ENCODE peak calls at places on chromosome 13, in seven cellular contexts. J is adipocyte; G is HCT116; O is CD4-positive, CD25-positive, alpha-beta regulatory T cell; D is fibroblast of pulmonary artery; M is heart right ventricle; H is GM23248. A is an unnamed sample.
A peak's percentile ranks its signal among the peaks of the same experiment; 100 is the strongest.

GRCh38 chr13:101612736-101613135 is 160.3 kb downstream of the ITGBL1 start:
- DNase-seq in J (no peak), G (no peak), O (no peak), D (no peak), M (no peak), H (peak; percentile 31), A (no peak)

GRCh38 chr13:75195479-75196111 is 286.4 kb downstream of the TBC1D4 start:
- DNase-seq in J (peak; percentile 40), G (no peak), O (no peak), D (peak; percentile 32), M (no peak), H (no peak), A (no peak)

GRCh38 chr13:56039992-56040391 is 1100.7 kb upstream of the PRR20A start:
- DNase-seq in J (no peak), G (no peak), O (no peak), D (no peak), M (no peak), H (no peak), A (no peak)

GRCh38 chr13:44263920-44264610 is 109.6 kb upstream of the SERP2 start:
- DNase-seq in J (no peak), G (no peak), O (no peak), D (peak; percentile 90), M (no peak), H (peak; percentile 15), A (no peak)

GRCh38 chr13:51453959-51454703 is 1.3 kb upstream of the INTS6 start:
- DNase-seq in J (peak; percentile 49), G (no peak), O (peak; percentile 7), D (peak; percentile 29), M (peak; percentile 22), H (peak; percentile 49), A (peak; percentile 54)

GRCh38 chr13:37715606-37716015 is 117.0 kb upstream of the POSTN start:
- DNase-seq in J (peak; percentile 55), G (no peak), O (no peak), D (peak; percentile 94), M (no peak), H (peak; percentile 48), A (no peak)

GRCh38 chr13:84339456-84339855 is 457.2 kb upstream of the SLITRK1 start:
- DNase-seq in J (peak; percentile 54), G (no peak), O (no peak), D (no peak), M (no peak), H (no peak), A (no peak)

GRCh38 chr13:59906413-59907027 is 257.2 kb downstream of the DIAPH3 start:
- DNase-seq in J (peak; percentile 71), G (peak; percentile 4), O (no peak), D (peak; percentile 72), M (no peak), H (peak; percentile 67), A (peak; percentile 3)

GRCh38 chr13:60094385-60095088 is 69.2 kb downstream of the DIAPH3 start:
- DNase-seq in J (no peak), G (no peak), O (no peak), D (no peak), M (no peak), H (no peak), A (no peak)

GRCh38 chr13:65803706-65804392 is 1426.3 kb downstream of the PCDH9 start:
- DNase-seq in J (no peak), G (no peak), O (no peak), D (no peak), M (no peak), H (no peak), A (no peak)

GRCh38 chr13:111955412-111955769 is 111.6 kb upstream of the SOX1 start:
- DNase-seq in J (no peak), G (no peak), O (no peak), D (no peak), M (no peak), H (no peak), A (no peak)

GRCh38 chr13:76856141-76856571 is 30.0 kb downstream of the KCTD12 start:
- DNase-seq in J (peak; percentile 69), G (no peak), O (no peak), D (peak; percentile 75), M (no peak), H (peak; percentile 75), A (no peak)

GRCh38 chr13:49213539-49213938 is 6.6 kb upstream of the MLNR start:
- DNase-seq in J (no peak), G (no peak), O (no peak), D (no peak), M (no peak), H (no peak), A (no peak)

GRCh38 chr13:107208889-107209288 is 641.0 kb upstream of the ARGLU1 start:
- DNase-seq in J (no peak), G (no peak), O (no peak), D (peak; percentile 13), M (no peak), H (no peak), A (no peak)

GRCh38 chr13:74203576-74203975 is 69.4 kb upstream of the KLF12 start:
- DNase-seq in J (peak; percentile 88), G (no peak), O (no peak), D (no peak), M (no peak), H (peak; percentile 37), A (no peak)

GRCh38 chr13:112991611-112992010 is 22.6 kb downstream of the MCF2L start:
- DNase-seq in J (no peak), G (no peak), O (no peak), D (no peak), M (no peak), H (no peak), A (no peak)

GRCh38 chr13:23805015-23805583 is 84.1 kb downstream of the MIPEP start:
- DNase-seq in J (no peak), G (no peak), O (no peak), D (no peak), M (no peak), H (no peak), A (no peak)

GRCh38 chr13:23810842-23811241 is 78.4 kb downstream of the MIPEP start:
- DNase-seq in J (no peak), G (no peak), O (no peak), D (no peak), M (no peak), H (no peak), A (no peak)

GRCh38 chr13:23808803-23809202 is 80.4 kb downstream of the MIPEP start:
- DNase-seq in J (no peak), G (no peak), O (no peak), D (no peak), M (no peak), H (no peak), A (no peak)

GRCh38 chr13:23804166-23804565 is 85.0 kb downstream of the MIPEP start:
- DNase-seq in J (no peak), G (no peak), O (no peak), D (no peak), M (no peak), H (no peak), A (no peak)

DNA sequence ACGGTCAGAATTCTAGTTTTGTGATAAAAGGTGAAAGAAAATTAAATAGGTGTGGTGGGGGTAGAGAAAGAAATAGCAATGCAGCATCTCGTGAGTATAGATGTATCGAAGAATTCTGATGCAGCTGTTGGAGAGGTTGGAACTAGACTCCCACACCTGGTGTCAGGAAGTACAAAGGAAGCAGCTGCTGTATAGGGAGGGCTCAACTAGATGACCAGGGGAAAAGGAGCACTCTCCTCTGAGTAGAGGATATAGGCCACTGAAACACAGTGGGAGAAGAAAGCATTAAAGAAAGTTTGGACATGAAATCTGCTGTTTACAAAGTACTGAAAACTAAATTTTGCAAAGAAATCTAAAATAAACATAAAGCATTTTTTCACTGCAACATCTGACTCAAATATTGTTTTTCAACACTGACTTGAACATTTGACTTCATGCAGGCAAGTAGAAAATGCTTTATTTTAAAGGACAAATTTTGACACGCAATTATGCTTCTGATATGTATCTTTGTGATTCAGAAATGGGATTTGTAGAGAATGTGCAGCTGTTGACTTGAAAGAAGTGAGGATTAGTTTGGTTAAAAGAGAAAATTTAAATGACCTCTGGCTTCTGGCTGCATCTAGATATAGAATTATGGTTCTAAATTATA is 82.2 kb downstream of the MIPEP start:
- DNase-seq in J (peak; percentile 78), G (no peak), O (no peak), D (no peak), M (no peak), H (no peak), A (no peak)
- H3K4me3 ChIP-seq in J (no peak overlapping the region), G (no peak overlapping the region), O (no peak overlapping the region), D (no peak overlapping the region), M (no peak overlapping the region), H (no peak overlapping the region), A (no peak overlapping the region)

DNA sequence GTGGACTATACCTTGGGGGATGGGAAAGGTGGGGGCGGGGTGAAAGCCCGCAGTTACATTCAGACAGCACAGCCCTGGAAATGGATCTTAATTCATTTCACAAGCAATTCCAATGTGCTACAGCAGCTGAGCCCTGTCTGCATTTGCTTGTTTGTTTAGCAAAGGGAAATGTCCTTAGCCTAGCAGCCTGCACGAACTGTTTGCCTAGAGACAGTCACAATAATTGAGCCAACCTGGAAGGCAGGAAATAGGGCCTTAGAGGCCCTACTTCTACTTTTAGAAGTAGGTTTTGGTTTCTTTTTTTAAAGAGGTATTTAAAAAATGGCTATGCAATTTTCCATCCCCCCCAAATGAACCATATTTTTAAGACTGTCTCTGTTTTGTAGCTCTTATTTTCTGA is 177.2 kb upstream of the KL start:
- DNase-seq in J (peak; percentile 27), G (no peak), O (no peak), D (peak; percentile 30), M (no peak), H (no peak), A (peak; percentile 18)
- H3K4me3 ChIP-seq in J (no peak overlapping the region), G (no peak overlapping the region), O (no peak overlapping the region), D (no peak overlapping the region), M (no peak overlapping the region), H (no peak overlapping the region), A (no peak overlapping the region)

DNA sequence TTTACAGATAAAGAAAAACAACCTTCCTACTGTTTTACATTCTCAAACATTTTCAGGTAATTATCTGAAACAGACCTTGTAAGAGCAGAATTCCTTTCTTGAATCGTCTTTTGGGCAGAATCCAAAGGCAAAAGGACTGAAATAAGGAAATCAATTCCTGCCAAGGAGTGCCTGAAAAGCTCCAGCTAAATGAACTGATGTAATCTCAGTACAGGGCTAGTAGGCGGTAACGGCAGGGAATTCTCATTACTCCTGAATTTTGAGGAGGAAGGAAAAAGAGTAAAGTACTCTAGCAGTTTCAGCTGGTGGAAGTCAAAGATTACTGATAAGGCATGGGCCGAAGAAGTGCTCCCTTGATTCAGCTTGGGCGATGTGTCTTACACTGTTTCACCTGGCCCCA is 168.4 kb downstream of the PCDH9 start:
- DNase-seq in J (peak; percentile 20), G (no peak), O (no peak), D (peak; percentile 37), M (no peak), H (no peak), A (no peak)
- H3K4me3 ChIP-seq in J (peak overlapping the region; percentile 65), G (no peak overlapping the region), O (no peak overlapping the region), D (no peak overlapping the region), M (no peak overlapping the region), H (no peak overlapping the region), A (no peak overlapping the region)

DNA sequence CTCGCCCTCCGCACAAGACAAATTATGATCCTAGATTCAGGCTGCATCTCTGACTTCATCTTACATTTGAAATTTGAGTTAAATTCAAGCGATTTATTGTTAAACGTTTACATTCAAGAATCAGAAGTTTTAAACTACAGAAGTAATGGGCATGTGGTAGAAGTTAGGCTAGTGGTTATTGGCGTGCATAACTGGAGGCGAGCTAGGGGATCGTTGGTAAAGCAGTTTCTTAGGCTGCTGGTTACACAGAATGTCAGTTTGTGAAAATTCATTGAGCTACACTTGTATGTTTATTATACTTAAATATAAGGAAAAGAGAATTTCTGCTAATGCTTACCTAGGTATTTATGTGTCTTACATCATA is 733 bp upstream of the CDX2 start:
- DNase-seq in J (no peak), G (no peak), O (no peak), D (no peak), M (no peak), H (no peak), A (no peak)
- H3K4me3 ChIP-seq in J (no peak overlapping the region), G (no peak overlapping the region), O (no peak overlapping the region), D (no peak overlapping the region), M (no peak overlapping the region), H (no peak overlapping the region), A (no peak overlapping the region)

A was measured in naive thymus-derived CD4-positive, alpha-beta T cell.